ENCODE peak calls at places on chromosomes 3 and 15, in ten cellular contexts. J is mammary epithelial cell, F is fibroblast of the aortic adventitia, I is fibroblast of pulmonary artery, L is fibroblast of mammary gland, T is BE2C, K is ovary, M is astrocyte of the cerebellum, Z is foreskin fibroblast, V is AG04450. P is an unnamed sample.

GRCh38 chr15:85704720-85705119 is 90.0 kb downstream of the KLHL25 start:
- DNase-seq in M (no peak), L (peak), Z (peak), F (peak), T (no peak), I (no peak), K (no peak), J (no peak), V (no peak), P (peak)

GRCh38 chr15:63050737-63051700 is 8.5 kb downstream of the TPM1 start:
- DNase-seq in I (peak), F (peak), V (peak), Z (peak), L (peak), M (no peak), T (peak), K (no peak), J (no peak), P (peak)

GRCh38 chr3:146375214-146375613 is 94.1 kb downstream of the PLSCR2 start:
- DNase-seq in M (peak), T (no peak), K (peak), F (peak), L (peak), I (peak), V (peak), J (no peak), Z (peak), P (peak)

GRCh38 chr3:164208026-164208425 is 870.3 kb downstream of the SI start:
- DNase-seq in J (no peak), K (no peak), T (no peak), F (peak), L (no peak), V (no peak), Z (no peak), I (no peak), M (no peak), P (no peak)

GRCh38 chr3:121018917-121019321 is 110.9 kb downstream of the STXBP5L start:
- DNase-seq in L (no peak), V (no peak), J (peak), K (no peak), I (no peak), Z (no peak), M (no peak), T (no peak), F (no peak), P (no peak)

GRCh38 chr3:177529716-177530335 is 332.5 kb upstream of the TBL1XR1 start:
- DNase-seq in L (peak), Z (peak), F (peak), M (no peak), I (peak), K (no peak), V (no peak), J (no peak), T (no peak), P (peak)

GRCh38 chr3:126621171-126621570 is 33.8 kb downstream of the TXNRD3 start:
- DNase-seq in T (no peak), F (peak), Z (peak), M (no peak), L (peak), V (peak), J (peak), I (peak), K (no peak), P (peak)

GRCh38 chr3:190024912-190025311 is 95.8 kb downstream of the P3H2 start:
- DNase-seq in F (peak), M (no peak), J (peak), V (no peak), I (peak), K (no peak), Z (peak), T (no peak), L (peak), P (peak)

GRCh38 chr3:162112719-162113118 is 616.1 kb downstream of the OTOL1 start:
- DNase-seq in T (no peak), L (no peak), I (peak), M (no peak), F (no peak), V (no peak), Z (no peak), J (no peak), K (no peak), P (no peak)

GRCh38 chr15:68307131-68307928 is 29.8 kb downstream of the FEM1B start:
- DNase-seq in V (no peak), T (no peak), Z (no peak), K (peak), I (no peak), M (no peak), L (no peak), J (no peak), F (no peak), P (no peak)

GRCh38 chr3:159532577-159532976 is 456.1 kb upstream of the IL12A start:
- DNase-seq in T (no peak), F (no peak), V (no peak), L (peak), J (no peak), I (no peak), M (no peak), Z (no peak), K (no peak), P (no peak)

DNA sequence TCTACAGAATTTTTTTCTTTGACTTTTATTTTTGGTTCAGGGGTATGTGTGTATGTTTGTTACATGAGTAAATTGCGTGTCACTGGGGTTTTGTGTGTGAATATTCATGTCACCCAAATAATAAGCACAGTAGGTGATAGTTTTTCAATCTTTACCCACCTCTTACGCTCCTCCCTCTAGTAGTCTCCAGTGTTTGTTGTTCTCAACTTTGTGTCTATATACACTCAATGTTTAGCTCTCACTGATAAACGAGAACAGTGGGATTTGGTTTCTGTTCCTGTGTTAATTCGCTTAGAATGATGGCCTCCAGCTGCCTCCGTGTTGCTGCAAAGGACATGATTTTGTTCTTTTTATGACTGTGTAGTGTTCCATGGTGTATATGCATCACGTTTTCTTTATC is 54.4 kb downstream of the MEF2A start:
- DNase-seq in M (no peak), L (no peak), T (no peak), Z (no peak), J (no peak), V (no peak), F (no peak), K (no peak), I (no peak), P (no peak)
- TF ChIP-seq CTCF in M (no peak), L (no peak), T (peak), Z (no peak), J (no peak), V (no peak), F (no peak), K (no peak), I (no peak), P (no peak)

GRCh38 chr3:79199966-79200365 is 567.8 kb downstream of the ROBO1 start:
- DNase-seq in I (no peak), L (peak), Z (no peak), K (no peak), F (no peak), J (no peak), T (no peak), M (no peak), V (no peak), P (no peak)

GRCh38 chr3:79200456-79200855 is 567.3 kb downstream of the ROBO1 start:
- DNase-seq in M (peak), F (peak), J (no peak), V (no peak), Z (no peak), K (no peak), I (no peak), T (no peak), L (no peak), P (peak)

GRCh38 chr3:79204351-79204750 is 563.4 kb downstream of the ROBO1 start:
- DNase-seq in M (peak), L (no peak), I (no peak), K (no peak), Z (no peak), F (no peak), T (no peak), V (no peak), J (no peak), P (no peak)

GRCh38 chr3:79203144-79203519 is 564.7 kb downstream of the ROBO1 start:
- DNase-seq in I (no peak), J (no peak), F (no peak), V (no peak), T (no peak), K (no peak), L (no peak), M (no peak), Z (no peak), P (no peak)

DNA sequence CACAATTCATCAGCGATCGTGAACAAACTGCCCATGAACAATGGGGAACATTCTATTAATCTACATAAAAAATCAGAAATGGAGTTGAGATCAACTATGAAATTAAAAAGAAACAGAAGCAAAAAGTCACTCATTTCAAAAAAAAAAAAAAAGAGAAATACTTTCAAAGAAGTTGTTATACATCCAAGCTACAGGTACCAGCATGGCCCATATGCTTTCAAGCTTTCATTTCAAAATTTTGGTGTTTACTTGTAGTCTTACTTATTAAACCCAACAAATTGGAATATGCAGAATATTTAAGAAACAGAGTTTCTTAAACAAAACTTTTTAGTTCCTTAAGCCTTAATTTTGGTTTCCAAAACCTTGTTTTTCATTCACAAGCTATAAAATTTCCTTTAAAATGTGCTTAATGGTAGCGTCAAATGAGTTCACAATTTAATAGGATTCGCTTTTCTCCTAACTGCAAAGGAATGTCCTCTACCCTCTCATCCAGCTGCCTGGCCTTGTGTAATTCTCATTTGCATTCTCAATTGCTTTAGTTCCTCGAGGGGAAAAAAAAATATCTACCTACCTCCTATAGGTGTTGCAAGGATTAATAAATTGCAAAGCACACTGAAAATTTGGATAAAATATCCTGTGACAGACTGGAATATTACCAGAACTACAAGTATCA is 565.2 kb downstream of the ROBO1 start:
- DNase-seq in V (no peak), T (no peak), J (no peak), L (no peak), Z (no peak), M (no peak), I (no peak), F (no peak), K (no peak), P (no peak)
- H3K4me3 ChIP-seq in V (no peak), T (no peak), J (no peak), L (no peak), Z (no peak), M (no peak), I (no peak), F (no peak), K (no peak), P (no peak)

GRCh38 chr15:92904832-92905640 is 4.9 kb downstream of the CHD2 start:
- DNase-seq in J (peak), F (peak), Z (no peak), V (no peak), L (no peak), K (no peak), M (no peak), T (no peak), I (no peak), P (no peak)

GRCh38 chr15:92902723-92903587 is 2.8 kb downstream of the CHD2 start:
- DNase-seq in L (peak), J (peak), T (no peak), I (no peak), K (no peak), V (no peak), Z (peak), F (peak), M (no peak), P (no peak)

GRCh38 chr15:92906038-92906437 is 5.9 kb downstream of the CHD2 start:
- DNase-seq in T (no peak), J (peak), I (no peak), F (no peak), Z (no peak), K (no peak), V (no peak), M (no peak), L (no peak), P (no peak)

GRCh38 chr15:92903588-92903955 is 3.4 kb downstream of the CHD2 start:
- DNase-seq in J (no peak), M (no peak), L (no peak), F (peak), Z (no peak), T (no peak), V (no peak), I (no peak), K (no peak), P (no peak)

DNA sequence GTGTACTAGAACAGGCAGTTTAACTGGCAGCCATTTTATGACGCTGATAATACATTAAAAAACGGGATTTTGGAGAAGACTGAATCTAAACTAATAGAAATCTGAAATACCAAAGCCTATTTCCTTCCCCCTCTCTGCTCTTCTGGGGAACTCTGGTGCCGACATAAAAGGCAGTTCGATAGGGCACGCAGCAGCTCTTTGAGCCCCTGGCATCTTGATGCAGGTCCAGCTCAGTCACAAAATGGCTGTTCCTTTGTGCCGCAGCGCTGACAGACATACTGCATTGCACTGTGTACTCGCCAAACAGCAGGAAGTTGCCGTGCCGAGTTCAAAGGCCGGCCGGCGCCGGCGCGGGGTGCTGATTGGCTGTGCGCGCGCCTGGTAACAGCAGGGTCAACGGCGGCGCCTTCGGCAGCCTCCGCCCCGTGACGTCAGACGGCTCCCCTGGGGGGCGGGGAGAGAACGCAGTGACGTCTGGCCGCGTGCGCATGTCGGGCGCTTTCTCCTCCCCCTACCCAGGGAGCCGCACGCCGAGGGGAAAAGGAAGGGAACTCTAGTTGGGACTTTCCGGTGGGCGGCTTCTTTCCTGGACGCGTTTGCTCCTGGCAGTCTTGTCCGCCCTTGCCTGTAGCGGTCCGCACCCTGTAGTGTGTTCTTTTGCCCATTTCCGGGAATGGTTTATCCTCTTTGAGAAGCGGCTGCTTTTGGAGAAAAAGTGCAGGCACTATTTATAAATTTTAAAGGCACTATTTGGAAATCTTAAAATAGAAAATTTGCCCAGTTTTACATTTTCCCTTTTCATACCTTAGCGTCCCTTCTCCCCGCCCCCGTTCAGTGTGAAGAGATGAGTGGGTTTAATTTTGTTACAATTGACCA is 4.1 kb downstream of the CHD2 start:
- DNase-seq in L (peak), Z (peak), J (peak), T (peak), K (peak), I (peak), F (peak), M (peak), V (peak), P (peak)
- TF ChIP-seq CTCF in L (no peak), Z (no peak), J (no peak), T (no peak), K (peak), I (no peak), F (no peak), M (no peak), V (no peak), P (no peak)

DNA sequence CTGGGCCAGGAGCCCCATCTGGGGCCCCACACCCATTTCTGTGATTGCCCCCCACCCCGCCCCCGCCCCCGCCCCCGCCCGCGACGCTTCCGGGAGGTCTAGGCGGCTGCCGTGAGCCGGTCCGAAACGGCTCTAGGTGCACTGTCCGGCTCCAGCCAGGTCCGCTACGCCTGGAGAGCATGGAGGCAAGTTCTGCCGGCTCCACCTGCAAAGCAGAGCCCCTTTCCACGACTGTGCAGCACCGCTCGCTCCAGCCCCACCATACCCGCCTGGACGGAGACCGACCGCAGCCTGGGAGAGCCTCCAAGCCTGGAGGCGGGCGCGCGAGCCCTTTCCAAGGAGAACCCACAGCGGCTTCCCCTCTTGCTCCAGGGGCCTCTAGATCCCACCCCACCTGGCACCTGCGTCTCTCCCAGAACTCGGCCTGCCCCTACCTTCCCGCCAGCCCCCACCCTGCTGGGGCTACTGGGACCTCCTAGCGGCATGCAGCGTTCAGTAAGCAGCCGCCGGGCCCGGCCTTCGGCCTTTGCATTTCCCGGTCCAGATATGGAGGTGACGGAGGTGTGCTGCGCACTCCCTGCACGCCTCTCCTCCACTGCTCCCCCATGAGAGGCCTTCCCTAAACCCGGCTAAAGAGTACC is 66.2 kb downstream of the KLF13 start:
- DNase-seq in Z (peak), L (no peak), V (no peak), T (no peak), K (no peak), M (no peak), J (no peak), I (no peak), F (no peak), P (no peak)
- H3K4me3 ChIP-seq in Z (peak), L (peak), V (peak), T (peak), K (peak), M (peak), J (no peak), I (peak), F (peak), P (peak)

DNA sequence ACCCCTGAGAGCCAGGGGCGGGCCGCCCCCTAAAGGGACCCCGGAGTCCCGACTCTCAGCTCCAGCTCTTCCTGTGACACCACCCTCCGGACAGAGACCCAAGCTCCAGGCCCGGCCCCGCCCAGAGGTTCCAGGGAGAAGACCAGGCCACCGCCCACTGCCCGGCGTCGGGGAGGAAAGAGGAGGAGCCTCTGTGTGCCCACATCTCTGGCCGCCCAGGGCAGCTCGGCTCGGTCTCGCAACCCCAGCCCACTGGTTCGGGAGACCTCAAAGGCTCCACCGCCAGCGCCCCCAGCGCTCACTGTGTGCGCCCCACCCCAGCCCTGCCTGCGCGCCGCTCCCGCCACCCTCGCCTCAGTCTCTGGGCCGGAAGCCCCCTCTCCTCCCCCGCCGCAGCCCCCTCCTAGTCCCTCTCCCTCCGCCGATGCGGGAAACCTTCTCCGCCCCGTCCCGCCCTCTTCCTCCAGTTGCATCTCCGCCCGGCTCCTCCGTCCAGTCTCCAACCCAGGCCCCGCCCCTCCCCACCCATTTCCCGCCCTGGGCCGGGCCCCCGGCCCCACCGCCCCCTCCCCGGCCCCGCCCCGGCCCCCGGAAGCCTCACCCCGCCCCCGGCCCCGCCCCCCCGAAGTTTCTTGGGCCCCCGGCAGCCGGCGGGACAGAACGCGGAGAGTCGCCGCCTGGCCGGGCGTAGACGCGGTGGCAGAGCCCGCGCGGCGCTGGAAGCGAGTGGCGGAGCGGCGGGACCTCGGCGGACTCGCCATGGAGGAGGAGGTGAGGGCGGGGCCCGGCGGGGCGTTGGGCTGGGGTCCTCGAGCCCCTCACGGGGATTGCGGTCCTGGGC is at the start of gene PLEKHO2:
- DNase-seq in J (peak), M (peak), V (peak), I (peak), Z (peak), T (peak), F (peak), L (peak), K (peak), P (peak)
- TF ChIP-seq CTCF in J (no peak), M (no peak), V (no peak), I (peak), Z (peak), T (peak), F (no peak), L (no peak), K (peak), P (no peak)

P was measured in AG10803.